ENCODE peak calls at places on chromosome 1, in ten cellular contexts. One of them, this sample, is unnamed.

GRCh38 chr1:27102707-27103468 is 52.0 kb downstream of the SLC9A1 start:
- DNase-seq in astrocyte of the spinal cord: peak; percentile 54
- DNase-seq in kidney: peak; percentile 90
- DNase-seq in dermis blood vessel endothelial cell: peak; percentile 80
- DNase-seq in activated CD4-positive, alpha-beta T cell treated with anti-CD3 and anti-CD28 coated beads, Interleukin-2, amount 50 U/mL, for 4 hours: peak; percentile 77
- DNase-seq in retina: peak; percentile 92
- DNase-seq in HFF-Myc: no peak
- DNase-seq in heart left ventricle: peak; percentile 89
- DNase-seq in fibroblast of the conjunctiva: no peak
- DNase-seq in substantia nigra: peak; percentile 47
- DNase-seq in this sample: peak; percentile 82

GRCh38 chr1:147527941-147528936 is 13.1 kb upstream of the BCL9 start:
- DNase-seq in astrocyte of the spinal cord: no peak
- DNase-seq in kidney: no peak
- DNase-seq in dermis blood vessel endothelial cell: no peak
- DNase-seq in activated CD4-positive, alpha-beta T cell treated with anti-CD3 and anti-CD28 coated beads, Interleukin-2, amount 50 U/mL, for 4 hours: no peak
- DNase-seq in retina: no peak
- DNase-seq in HFF-Myc: no peak
- DNase-seq in heart left ventricle: no peak
- DNase-seq in fibroblast of the conjunctiva: no peak
- DNase-seq in substantia nigra: no peak
- DNase-seq in this sample: no peak

GRCh38 chr1:118082984-118083383 is 102.0 kb downstream of the SPAG17 start:
- DNase-seq in astrocyte of the spinal cord: no peak
- DNase-seq in kidney: no peak
- DNase-seq in dermis blood vessel endothelial cell: no peak
- DNase-seq in activated CD4-positive, alpha-beta T cell treated with anti-CD3 and anti-CD28 coated beads, Interleukin-2, amount 50 U/mL, for 4 hours: no peak
- DNase-seq in retina: no peak
- DNase-seq in HFF-Myc: no peak
- DNase-seq in heart left ventricle: no peak
- DNase-seq in fibroblast of the conjunctiva: no peak
- DNase-seq in substantia nigra: no peak
- DNase-seq in this sample: no peak

GRCh38 chr1:115539736-115540135 is 102.0 kb upstream of the VANGL1 start:
- DNase-seq in astrocyte of the spinal cord: no peak
- DNase-seq in kidney: no peak
- DNase-seq in dermis blood vessel endothelial cell: no peak
- DNase-seq in activated CD4-positive, alpha-beta T cell treated with anti-CD3 and anti-CD28 coated beads, Interleukin-2, amount 50 U/mL, for 4 hours: no peak
- DNase-seq in retina: no peak
- DNase-seq in HFF-Myc: no peak
- DNase-seq in heart left ventricle: no peak
- DNase-seq in fibroblast of the conjunctiva: no peak
- DNase-seq in substantia nigra: no peak
- DNase-seq in this sample: no peak

GRCh38 chr1:235999259-235999925 is 65.5 kb downstream of the NID1 start:
- DNase-seq in astrocyte of the spinal cord: peak; percentile 94
- DNase-seq in kidney: no peak
- DNase-seq in dermis blood vessel endothelial cell: peak; percentile 95
- DNase-seq in activated CD4-positive, alpha-beta T cell treated with anti-CD3 and anti-CD28 coated beads, Interleukin-2, amount 50 U/mL, for 4 hours: peak; percentile 57
- DNase-seq in retina: no peak
- DNase-seq in HFF-Myc: peak; percentile 90
- DNase-seq in heart left ventricle: no peak
- DNase-seq in fibroblast of the conjunctiva: peak; percentile 70
- DNase-seq in substantia nigra: no peak
- DNase-seq in this sample: peak; percentile 89

GRCh38 chr1:234915923-234916675 is 212.5 kb downstream of the TOMM20 start:
- DNase-seq in astrocyte of the spinal cord: no peak
- DNase-seq in kidney: no peak
- DNase-seq in dermis blood vessel endothelial cell: no peak
- DNase-seq in activated CD4-positive, alpha-beta T cell treated with anti-CD3 and anti-CD28 coated beads, Interleukin-2, amount 50 U/mL, for 4 hours: no peak
- DNase-seq in retina: no peak
- DNase-seq in HFF-Myc: no peak
- DNase-seq in heart left ventricle: no peak
- DNase-seq in fibroblast of the conjunctiva: no peak
- DNase-seq in substantia nigra: no peak
- DNase-seq in this sample: peak; percentile 18

GRCh38 chr1:6116137-6116536 is 64.0 kb downstream of the CHD5 start:
- DNase-seq in astrocyte of the spinal cord: peak; percentile 25
- DNase-seq in kidney: no peak
- DNase-seq in dermis blood vessel endothelial cell: no peak
- DNase-seq in activated CD4-positive, alpha-beta T cell treated with anti-CD3 and anti-CD28 coated beads, Interleukin-2, amount 50 U/mL, for 4 hours: no peak
- DNase-seq in retina: no peak
- DNase-seq in HFF-Myc: no peak
- DNase-seq in heart left ventricle: no peak
- DNase-seq in fibroblast of the conjunctiva: no peak
- DNase-seq in substantia nigra: no peak
- DNase-seq in this sample: no peak

GRCh38 chr1:156494309-156494895 is 6.2 kb downstream of the MEF2D start:
- DNase-seq in astrocyte of the spinal cord: no peak
- DNase-seq in kidney: peak; percentile 48
- DNase-seq in dermis blood vessel endothelial cell: no peak
- DNase-seq in activated CD4-positive, alpha-beta T cell treated with anti-CD3 and anti-CD28 coated beads, Interleukin-2, amount 50 U/mL, for 4 hours: no peak
- DNase-seq in retina: no peak
- DNase-seq in HFF-Myc: no peak
- DNase-seq in heart left ventricle: peak; percentile 48
- DNase-seq in fibroblast of the conjunctiva: no peak
- DNase-seq in substantia nigra: no peak
- DNase-seq in this sample: no peak

GRCh38 chr1:234533034-234533571 is 54.1 kb upstream of the TARBP1 start:
- DNase-seq in astrocyte of the spinal cord: peak; percentile 94
- DNase-seq in kidney: no peak
- DNase-seq in dermis blood vessel endothelial cell: peak; percentile 60
- DNase-seq in activated CD4-positive, alpha-beta T cell treated with anti-CD3 and anti-CD28 coated beads, Interleukin-2, amount 50 U/mL, for 4 hours: no peak
- DNase-seq in retina: no peak
- DNase-seq in HFF-Myc: peak; percentile 39
- DNase-seq in heart left ventricle: no peak
- DNase-seq in fibroblast of the conjunctiva: peak; percentile 91
- DNase-seq in substantia nigra: no peak
- DNase-seq in this sample: peak; percentile 94

GRCh38 chr1:173149887-173150286 is 57.2 kb downstream of the TNFSF4 start:
- DNase-seq in astrocyte of the spinal cord: peak; percentile 12
- DNase-seq in kidney: no peak
- DNase-seq in dermis blood vessel endothelial cell: no peak
- DNase-seq in activated CD4-positive, alpha-beta T cell treated with anti-CD3 and anti-CD28 coated beads, Interleukin-2, amount 50 U/mL, for 4 hours: no peak
- DNase-seq in retina: no peak
- DNase-seq in HFF-Myc: no peak
- DNase-seq in heart left ventricle: no peak
- DNase-seq in fibroblast of the conjunctiva: peak; percentile 36
- DNase-seq in substantia nigra: no peak
- DNase-seq in this sample: no peak

GRCh38 chr1:48977273-48977672 is 200.6 kb upstream of the BEND5 start:
- DNase-seq in astrocyte of the spinal cord: no peak
- DNase-seq in kidney: no peak
- DNase-seq in dermis blood vessel endothelial cell: no peak
- DNase-seq in activated CD4-positive, alpha-beta T cell treated with anti-CD3 and anti-CD28 coated beads, Interleukin-2, amount 50 U/mL, for 4 hours: no peak
- DNase-seq in retina: no peak
- DNase-seq in HFF-Myc: no peak
- DNase-seq in heart left ventricle: no peak
- DNase-seq in fibroblast of the conjunctiva: no peak
- DNase-seq in substantia nigra: no peak
- DNase-seq in this sample: no peak

GRCh38 chr1:21816602-21817302 is 4.7 kb downstream of the LDLRAD2 start:
- DNase-seq in astrocyte of the spinal cord: peak; percentile 70
- DNase-seq in kidney: no peak
- DNase-seq in dermis blood vessel endothelial cell: peak; percentile 65
- DNase-seq in activated CD4-positive, alpha-beta T cell treated with anti-CD3 and anti-CD28 coated beads, Interleukin-2, amount 50 U/mL, for 4 hours: no peak
- DNase-seq in retina: no peak
- DNase-seq in HFF-Myc: no peak
- DNase-seq in heart left ventricle: no peak
- DNase-seq in fibroblast of the conjunctiva: peak; percentile 26
- DNase-seq in substantia nigra: no peak
- DNase-seq in this sample: peak; percentile 73

GRCh38 chr1:85656948-85657347 is 51.3 kb downstream of the ZNHIT6 start:
- DNase-seq in astrocyte of the spinal cord: no peak
- DNase-seq in kidney: no peak
- DNase-seq in dermis blood vessel endothelial cell: no peak
- DNase-seq in activated CD4-positive, alpha-beta T cell treated with anti-CD3 and anti-CD28 coated beads, Interleukin-2, amount 50 U/mL, for 4 hours: no peak
- DNase-seq in retina: no peak
- DNase-seq in HFF-Myc: no peak
- DNase-seq in heart left ventricle: no peak
- DNase-seq in fibroblast of the conjunctiva: no peak
- DNase-seq in substantia nigra: no peak
- DNase-seq in this sample: no peak

GRCh38 chr1:10387611-10388386 is 11.1 kb upstream of the PGD start:
- DNase-seq in astrocyte of the spinal cord: peak; percentile 82
- DNase-seq in kidney: no peak
- DNase-seq in dermis blood vessel endothelial cell: peak; percentile 71
- DNase-seq in activated CD4-positive, alpha-beta T cell treated with anti-CD3 and anti-CD28 coated beads, Interleukin-2, amount 50 U/mL, for 4 hours: no peak
- DNase-seq in retina: peak; percentile 13
- DNase-seq in HFF-Myc: no peak
- DNase-seq in heart left ventricle: peak; percentile 68
- DNase-seq in fibroblast of the conjunctiva: peak; percentile 77
- DNase-seq in substantia nigra: no peak
- DNase-seq in this sample: peak; percentile 68

GRCh38 chr1:191963286-191963685 is 195.0 kb upstream of the RGS18 start:
- DNase-seq in astrocyte of the spinal cord: peak; percentile 23
- DNase-seq in kidney: no peak
- DNase-seq in dermis blood vessel endothelial cell: no peak
- DNase-seq in activated CD4-positive, alpha-beta T cell treated with anti-CD3 and anti-CD28 coated beads, Interleukin-2, amount 50 U/mL, for 4 hours: no peak
- DNase-seq in retina: no peak
- DNase-seq in HFF-Myc: no peak
- DNase-seq in heart left ventricle: no peak
- DNase-seq in fibroblast of the conjunctiva: no peak
- DNase-seq in substantia nigra: no peak
- DNase-seq in this sample: peak; percentile 5

GRCh38 chr1:192604979-192605620 is 29.5 kb downstream of the RGS1 start:
- DNase-seq in astrocyte of the spinal cord: no peak
- DNase-seq in kidney: no peak
- DNase-seq in dermis blood vessel endothelial cell: no peak
- DNase-seq in activated CD4-positive, alpha-beta T cell treated with anti-CD3 and anti-CD28 coated beads, Interleukin-2, amount 50 U/mL, for 4 hours: no peak
- DNase-seq in retina: no peak
- DNase-seq in HFF-Myc: no peak
- DNase-seq in heart left ventricle: no peak
- DNase-seq in fibroblast of the conjunctiva: no peak
- DNase-seq in substantia nigra: no peak
- DNase-seq in this sample: no peak

GRCh38 chr1:28411656-28412055 is 42.1 kb downstream of the PHACTR4 start:
- DNase-seq in astrocyte of the spinal cord: no peak
- DNase-seq in kidney: no peak
- DNase-seq in dermis blood vessel endothelial cell: no peak
- DNase-seq in activated CD4-positive, alpha-beta T cell treated with anti-CD3 and anti-CD28 coated beads, Interleukin-2, amount 50 U/mL, for 4 hours: no peak
- DNase-seq in retina: no peak
- DNase-seq in HFF-Myc: no peak
- DNase-seq in heart left ventricle: no peak
- DNase-seq in fibroblast of the conjunctiva: no peak
- DNase-seq in substantia nigra: no peak
- DNase-seq in this sample: no peak

GRCh38 chr1:156111355-156111962 is 3.1 kb upstream of the LMNA start:
- DNase-seq in astrocyte of the spinal cord: no peak
- DNase-seq in kidney: no peak
- DNase-seq in dermis blood vessel endothelial cell: no peak
- DNase-seq in activated CD4-positive, alpha-beta T cell treated with anti-CD3 and anti-CD28 coated beads, Interleukin-2, amount 50 U/mL, for 4 hours: no peak
- DNase-seq in retina: no peak
- DNase-seq in HFF-Myc: no peak
- DNase-seq in heart left ventricle: no peak
- DNase-seq in fibroblast of the conjunctiva: no peak
- DNase-seq in substantia nigra: no peak
- DNase-seq in this sample: peak; percentile 68

GRCh38 chr1:224781800-224782199 is 147.7 kb upstream of the DNAH14 start:
- DNase-seq in astrocyte of the spinal cord: no peak
- DNase-seq in kidney: no peak
- DNase-seq in dermis blood vessel endothelial cell: no peak
- DNase-seq in activated CD4-positive, alpha-beta T cell treated with anti-CD3 and anti-CD28 coated beads, Interleukin-2, amount 50 U/mL, for 4 hours: no peak
- DNase-seq in retina: no peak
- DNase-seq in HFF-Myc: no peak
- DNase-seq in heart left ventricle: no peak
- DNase-seq in fibroblast of the conjunctiva: no peak
- DNase-seq in substantia nigra: no peak
- DNase-seq in this sample: no peak

GRCh38 chr1:202287196-202287595 is 54.5 kb downstream of the UBE2T start:
- DNase-seq in astrocyte of the spinal cord: no peak
- DNase-seq in kidney: no peak
- DNase-seq in dermis blood vessel endothelial cell: no peak
- DNase-seq in activated CD4-positive, alpha-beta T cell treated with anti-CD3 and anti-CD28 coated beads, Interleukin-2, amount 50 U/mL, for 4 hours: no peak
- DNase-seq in retina: no peak
- DNase-seq in HFF-Myc: no peak
- DNase-seq in heart left ventricle: no peak
- DNase-seq in fibroblast of the conjunctiva: no peak
- DNase-seq in substantia nigra: no peak
- DNase-seq in this sample: no peak

GRCh38 chr1:29961676-29962059 is 725.3 kb downstream of the PTPRU start:
- DNase-seq in astrocyte of the spinal cord: no peak
- DNase-seq in kidney: no peak
- DNase-seq in dermis blood vessel endothelial cell: no peak
- DNase-seq in activated CD4-positive, alpha-beta T cell treated with anti-CD3 and anti-CD28 coated beads, Interleukin-2, amount 50 U/mL, for 4 hours: no peak
- DNase-seq in retina: no peak
- DNase-seq in HFF-Myc: no peak
- DNase-seq in heart left ventricle: no peak
- DNase-seq in fibroblast of the conjunctiva: no peak
- DNase-seq in substantia nigra: no peak
- DNase-seq in this sample: no peak

GRCh38 chr1:108502624-108503023 is 52.5 kb downstream of the NBPF6 start:
- DNase-seq in astrocyte of the spinal cord: peak; percentile 15
- DNase-seq in kidney: no peak
- DNase-seq in dermis blood vessel endothelial cell: no peak
- DNase-seq in activated CD4-positive, alpha-beta T cell treated with anti-CD3 and anti-CD28 coated beads, Interleukin-2, amount 50 U/mL, for 4 hours: no peak
- DNase-seq in retina: no peak
- DNase-seq in HFF-Myc: no peak
- DNase-seq in heart left ventricle: no peak
- DNase-seq in fibroblast of the conjunctiva: no peak
- DNase-seq in substantia nigra: no peak
- DNase-seq in this sample: no peak

GRCh38 chr1:94806451-94806861 is 13.7 kb upstream of the SLC44A3 start:
- DNase-seq in astrocyte of the spinal cord: no peak
- DNase-seq in kidney: no peak
- DNase-seq in dermis blood vessel endothelial cell: peak; percentile 36
- DNase-seq in activated CD4-positive, alpha-beta T cell treated with anti-CD3 and anti-CD28 coated beads, Interleukin-2, amount 50 U/mL, for 4 hours: no peak
- DNase-seq in retina: no peak
- DNase-seq in HFF-Myc: peak; percentile 37
- DNase-seq in heart left ventricle: no peak
- DNase-seq in fibroblast of the conjunctiva: peak; percentile 29
- DNase-seq in substantia nigra: no peak
- DNase-seq in this sample: peak; percentile 84

GRCh38 chr1:158118713-158119402 is 61.8 kb upstream of the CD1D start:
- DNase-seq in astrocyte of the spinal cord: no peak
- DNase-seq in kidney: no peak
- DNase-seq in dermis blood vessel endothelial cell: no peak
- DNase-seq in activated CD4-positive, alpha-beta T cell treated with anti-CD3 and anti-CD28 coated beads, Interleukin-2, amount 50 U/mL, for 4 hours: no peak
- DNase-seq in retina: no peak
- DNase-seq in HFF-Myc: no peak
- DNase-seq in heart left ventricle: no peak
- DNase-seq in fibroblast of the conjunctiva: no peak
- DNase-seq in substantia nigra: no peak
- DNase-seq in this sample: no peak

GRCh38 chr1:101820080-101820479 is 176.6 kb downstream of the OLFM3 start:
- DNase-seq in astrocyte of the spinal cord: peak; percentile 13
- DNase-seq in kidney: no peak
- DNase-seq in dermis blood vessel endothelial cell: peak; percentile 8
- DNase-seq in activated CD4-positive, alpha-beta T cell treated with anti-CD3 and anti-CD28 coated beads, Interleukin-2, amount 50 U/mL, for 4 hours: no peak
- DNase-seq in retina: peak; percentile 14
- DNase-seq in HFF-Myc: no peak
- DNase-seq in heart left ventricle: no peak
- DNase-seq in fibroblast of the conjunctiva: peak; percentile 1
- DNase-seq in substantia nigra: no peak
- DNase-seq in this sample: peak; percentile 61

GRCh38 chr1:74467786-74468377 is 44.5 kb downstream of the LRRC53 start:
- DNase-seq in astrocyte of the spinal cord: no peak
- DNase-seq in kidney: no peak
- DNase-seq in dermis blood vessel endothelial cell: peak; percentile 5
- DNase-seq in activated CD4-positive, alpha-beta T cell treated with anti-CD3 and anti-CD28 coated beads, Interleukin-2, amount 50 U/mL, for 4 hours: no peak
- DNase-seq in retina: no peak
- DNase-seq in HFF-Myc: no peak
- DNase-seq in heart left ventricle: no peak
- DNase-seq in fibroblast of the conjunctiva: no peak
- DNase-seq in substantia nigra: no peak
- DNase-seq in this sample: peak; percentile 48

GRCh38 chr1:234732671-234733390 is 122.9 kb upstream of the IRF2BP2 start:
- DNase-seq in astrocyte of the spinal cord: no peak
- DNase-seq in kidney: no peak
- DNase-seq in dermis blood vessel endothelial cell: no peak
- DNase-seq in activated CD4-positive, alpha-beta T cell treated with anti-CD3 and anti-CD28 coated beads, Interleukin-2, amount 50 U/mL, for 4 hours: no peak
- DNase-seq in retina: no peak
- DNase-seq in HFF-Myc: no peak
- DNase-seq in heart left ventricle: no peak
- DNase-seq in fibroblast of the conjunctiva: no peak
- DNase-seq in substantia nigra: no peak
- DNase-seq in this sample: no peak

GRCh38 chr1:109391626-109392025 is 6.1 kb downstream of the SORT1 start:
- DNase-seq in astrocyte of the spinal cord: no peak
- DNase-seq in kidney: no peak
- DNase-seq in dermis blood vessel endothelial cell: no peak
- DNase-seq in activated CD4-positive, alpha-beta T cell treated with anti-CD3 and anti-CD28 coated beads, Interleukin-2, amount 50 U/mL, for 4 hours: no peak
- DNase-seq in retina: no peak
- DNase-seq in HFF-Myc: no peak
- DNase-seq in heart left ventricle: no peak
- DNase-seq in fibroblast of the conjunctiva: no peak
- DNase-seq in substantia nigra: no peak
- DNase-seq in this sample: no peak